ENCODE peak calls at places on chromosome 16, in nine cellular contexts. D is A549, N is K562, P is GM23338, Q is SK-N-SH, G is HCT116, O is HL-60, Z is GM12878, J is HepG2. H is an unnamed sample.

GRCh38 chr16:89316701-89317100 is 99.2 kb downstream of the ZNF778 start:
- DNase-seq in D (no peak), N (no peak), P (no peak), Q (no peak), G (no peak), O (no peak), Z (no peak), J (no peak), H (no peak)

GRCh38 chr16:55389426-55390073 is 65.5 kb downstream of the IRX6 start:
- DNase-seq in D (no peak), N (no peak), P (no peak), Q (no peak), G (no peak), O (no peak), Z (no peak), J (no peak), H (no peak)

GRCh38 chr16:88747588-88748301 is 37.3 kb downstream of the PIEZO1 start:
- DNase-seq in D (peak), N (peak), P (peak), Q (no peak), G (peak), O (peak), Z (no peak), J (peak), H (no peak)

GRCh38 chr16:81551141-81551808 is 106.7 kb downstream of the CMIP start:
- DNase-seq in D (no peak), N (peak), P (no peak), Q (peak), G (no peak), O (peak), Z (peak), J (no peak), H (no peak)

GRCh38 chr16:81505011-81505660 is 60.5 kb downstream of the CMIP start:
- DNase-seq in D (peak), N (peak), P (peak), Q (peak), G (peak), O (no peak), Z (peak), J (no peak), H (no peak)

GRCh38 chr16:3876695-3877094 is 3.8 kb downstream of the CREBBP start:
- DNase-seq in D (no peak), N (no peak), P (no peak), Q (no peak), G (no peak), O (no peak), Z (no peak), J (no peak), H (no peak)

GRCh38 chr16:3413730-3414379 is 12.8 kb downstream of the ZNF174 start:
- DNase-seq in D (no peak), N (no peak), P (peak), Q (no peak), G (no peak), O (no peak), Z (no peak), J (no peak), H (no peak)

GRCh38 chr16:53414381-53414780 is 19.9 kb upstream of the RBL2 start:
- DNase-seq in D (no peak), N (no peak), P (no peak), Q (no peak), G (no peak), O (no peak), Z (no peak), J (no peak), H (no peak)

GRCh38 chr16:74991593-74992403 is 6.9 kb upstream of the WDR59 start:
- DNase-seq in D (no peak), N (peak), P (no peak), Q (peak), G (no peak), O (no peak), Z (no peak), J (peak), H (no peak)

GRCh38 chr16:23903001-23903414 is 67.2 kb downstream of the PRKCB start:
- DNase-seq in D (peak), N (peak), P (no peak), Q (no peak), G (no peak), O (peak), Z (no peak), J (no peak), H (no peak)

GRCh38 chr16:24178496-24178895 is 77.6 kb upstream of the CACNG3 start:
- DNase-seq in D (no peak), N (peak), P (peak), Q (no peak), G (no peak), O (no peak), Z (no peak), J (no peak), H (no peak)

GRCh38 chr16:19114359-19115147 is 789 bp downstream of the ITPRIPL2 start:
- DNase-seq in D (peak), N (no peak), P (peak), Q (peak), G (no peak), O (no peak), Z (no peak), J (no peak), H (no peak)

GRCh38 chr16:85401370-85401916 is 211.7 kb upstream of the GSE1 start:
- DNase-seq in D (no peak), N (no peak), P (no peak), Q (no peak), G (no peak), O (no peak), Z (no peak), J (no peak), H (no peak)

GRCh38 chr16:51376080-51376479 is 225.0 kb upstream of the SALL1 start:
- DNase-seq in D (peak), N (no peak), P (no peak), Q (no peak), G (no peak), O (no peak), Z (no peak), J (no peak), H (no peak)

GRCh38 chr16:3349175-3349574 is 6.5 kb upstream of the OR2C1 start:
- DNase-seq in D (no peak), N (no peak), P (no peak), Q (peak), G (no peak), O (no peak), Z (no peak), J (no peak), H (no peak)

GRCh38 chr16:69404275-69404805 is 18.5 kb upstream of the TERF2 start:
- DNase-seq in D (peak), N (peak), P (peak), Q (no peak), G (peak), O (no peak), Z (no peak), J (peak), H (no peak)

GRCh38 chr16:69105501-69106361 is at the start of gene HAS3:
- DNase-seq in D (peak), N (peak), P (peak), Q (peak), G (peak), O (peak), Z (no peak), J (peak), H (peak)

GRCh38 chr16:89026121-89026612 is 49.2 kb upstream of the CBFA2T3 start:
- DNase-seq in D (no peak), N (peak), P (no peak), Q (no peak), G (peak), O (no peak), Z (peak), J (no peak), H (peak)

GRCh38 chr16:88649924-88650748 is 717 bp downstream of the CYBA start:
- DNase-seq in D (no peak), N (peak), P (peak), Q (peak), G (no peak), O (no peak), Z (no peak), J (peak), H (no peak)

GRCh38 chr16:65904361-65904760 is 462.1 kb upstream of the CDH5 start:
- DNase-seq in D (no peak), N (no peak), P (no peak), Q (no peak), G (no peak), O (no peak), Z (no peak), J (no peak), H (no peak)

GRCh38 chr16:9429946-9430345 is 338.5 kb downstream of the HAPSTR1 start:
- DNase-seq in D (no peak), N (no peak), P (no peak), Q (no peak), G (no peak), O (no peak), Z (no peak), J (no peak), H (no peak)

GRCh38 chr16:10740845-10741208 is 2.8 kb upstream of the NUBP1 start:
- DNase-seq in D (no peak), N (no peak), P (no peak), Q (no peak), G (no peak), O (no peak), Z (no peak), J (no peak), H (no peak)

GRCh38 chr16:30740364-30741251 is 7.6 kb upstream of the PHKG2 start:
- DNase-seq in D (peak), N (peak), P (peak), Q (no peak), G (peak), O (no peak), Z (no peak), J (no peak), H (no peak)

GRCh38 chr16:84806256-84806889 is 13.4 kb upstream of the CRISPLD2 start:
- DNase-seq in D (peak), N (peak), P (no peak), Q (peak), G (no peak), O (peak), Z (peak), J (no peak), H (peak)

GRCh38 chr16:87012954-87013938 is 303.9 kb downstream of the C16orf95 start:
- DNase-seq in D (no peak), N (no peak), P (peak), Q (peak), G (no peak), O (no peak), Z (no peak), J (no peak), H (no peak)

GRCh38 chr16:87267566-87267965 is 49.6 kb downstream of the C16orf95 start:
- DNase-seq in D (no peak), N (no peak), P (no peak), Q (no peak), G (no peak), O (no peak), Z (no peak), J (no peak), H (no peak)

GRCh38 chr16:5903797-5904196 is 806.2 kb upstream of the EEF2KMT start:
- DNase-seq in D (no peak), N (no peak), P (no peak), Q (peak), G (no peak), O (no peak), Z (no peak), J (no peak), H (no peak)

GRCh38 chr16:5900046-5900445 is 802.5 kb upstream of the EEF2KMT start:
- DNase-seq in D (no peak), N (no peak), P (no peak), Q (no peak), G (no peak), O (no peak), Z (no peak), J (no peak), H (no peak)

GRCh38 chr16:5906351-5906750 is 808.8 kb upstream of the EEF2KMT start:
- DNase-seq in D (no peak), N (no peak), P (no peak), Q (no peak), G (no peak), O (no peak), Z (no peak), J (no peak), H (no peak)

GRCh38 chr16:5905935-5906334 is 808.3 kb upstream of the EEF2KMT start:
- DNase-seq in D (no peak), N (no peak), P (no peak), Q (no peak), G (no peak), O (no peak), Z (no peak), J (no peak), H (no peak)

GRCh38 chr16:5903153-5903552 is 805.6 kb upstream of the EEF2KMT start:
- DNase-seq in D (no peak), N (no peak), P (no peak), Q (no peak), G (no peak), O (no peak), Z (no peak), J (no peak), H (no peak)
- TF ChIP-seq REST in D (no peak), N (no peak), P (no peak), Q (no peak), G (no peak), O (no peak), Z (no peak), J (no peak), H (no peak)

GRCh38 chr16:57283214-57283955 is 1.1 kb downstream of the PLLP start:
- DNase-seq in D (no peak), N (no peak), P (peak), Q (no peak), G (no peak), O (no peak), Z (no peak), J (no peak), H (no peak)
- H3K4me3 ChIP-seq in D (no peak), N (no peak), P (peak), Q (no peak), G (no peak), O (no peak), Z (no peak), J (peak), H (no peak)

DNA sequence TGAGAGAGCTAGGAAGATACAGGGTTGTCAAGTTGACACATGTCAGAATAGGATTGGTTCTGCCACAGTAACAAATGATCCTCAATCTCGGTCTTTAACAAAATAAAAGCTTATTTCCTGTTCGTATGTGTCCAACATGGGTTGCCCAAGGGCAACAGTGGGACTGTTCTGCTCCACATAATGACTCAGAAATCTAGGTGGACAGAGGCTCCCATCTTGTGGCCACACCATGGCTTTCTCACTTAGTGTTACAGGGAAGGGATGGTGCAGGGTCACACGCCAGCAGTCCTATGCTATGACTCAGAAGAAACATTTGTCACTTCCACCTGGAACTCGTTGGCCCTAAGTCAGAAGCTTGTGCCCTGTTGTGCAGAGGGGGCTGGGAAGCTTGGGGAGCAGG is 364.9 kb downstream of the SNX29 start:
- DNase-seq in D (peak), N (no peak), P (no peak), Q (no peak), G (peak), O (no peak), Z (no peak), J (peak), H (peak)
- TF ChIP-seq CTCF in D (no peak), N (no peak), P (no peak), Q (no peak), G (no peak), O (no peak), Z (no peak), J (peak), H (no peak)

GRCh38 chr16:47475786-47476185 is 14.7 kb downstream of the PHKB start:
- DNase-seq in D (peak), N (no peak), P (no peak), Q (no peak), G (no peak), O (no peak), Z (no peak), J (peak), H (no peak)

GRCh38 chr16:47473794-47474193 is 12.7 kb downstream of the PHKB start:
- DNase-seq in D (no peak), N (no peak), P (no peak), Q (no peak), G (no peak), O (no peak), Z (no peak), J (no peak), H (no peak)

GRCh38 chr16:47481698-47482374 is 20.7 kb downstream of the PHKB start:
- DNase-seq in D (no peak), N (no peak), P (no peak), Q (no peak), G (no peak), O (no peak), Z (no peak), J (no peak), H (no peak)

GRCh38 chr16:47480410-47480809 is 19.3 kb downstream of the PHKB start:
- DNase-seq in D (no peak), N (no peak), P (no peak), Q (no peak), G (no peak), O (no peak), Z (no peak), J (no peak), H (no peak)

GRCh38 chr16:47477680-47478079 is 16.5 kb downstream of the PHKB start:
- DNase-seq in D (no peak), N (no peak), P (no peak), Q (no peak), G (no peak), O (no peak), Z (no peak), J (no peak), H (no peak)
- TF ChIP-seq REST in D (no peak), N (no peak), P (no peak), Q (no peak), G (no peak), O (no peak), Z (no peak), J (no peak), H (no peak)

GRCh38 chr16:683396-684066 is 603 bp downstream of the JMJD8 start:
- DNase-seq in D (peak), N (no peak), P (no peak), Q (no peak), G (no peak), O (no peak), Z (no peak), J (no peak), H (no peak)
- H3K4me3 ChIP-seq in D (peak), N (peak), P (peak), Q (peak), G (peak), O (peak), Z (peak), J (no peak), H (peak)

GRCh38 chr16:67399749-67400704 is 6.7 kb upstream of the TPPP3 start:
- DNase-seq in D (no peak), N (no peak), P (no peak), Q (peak), G (no peak), O (no peak), Z (no peak), J (no peak), H (no peak)
- TF ChIP-seq CTCF in D (no peak), N (no peak), P (no peak), Q (no peak), G (no peak), O (no peak), Z (no peak), J (no peak), H (peak)

DNA sequence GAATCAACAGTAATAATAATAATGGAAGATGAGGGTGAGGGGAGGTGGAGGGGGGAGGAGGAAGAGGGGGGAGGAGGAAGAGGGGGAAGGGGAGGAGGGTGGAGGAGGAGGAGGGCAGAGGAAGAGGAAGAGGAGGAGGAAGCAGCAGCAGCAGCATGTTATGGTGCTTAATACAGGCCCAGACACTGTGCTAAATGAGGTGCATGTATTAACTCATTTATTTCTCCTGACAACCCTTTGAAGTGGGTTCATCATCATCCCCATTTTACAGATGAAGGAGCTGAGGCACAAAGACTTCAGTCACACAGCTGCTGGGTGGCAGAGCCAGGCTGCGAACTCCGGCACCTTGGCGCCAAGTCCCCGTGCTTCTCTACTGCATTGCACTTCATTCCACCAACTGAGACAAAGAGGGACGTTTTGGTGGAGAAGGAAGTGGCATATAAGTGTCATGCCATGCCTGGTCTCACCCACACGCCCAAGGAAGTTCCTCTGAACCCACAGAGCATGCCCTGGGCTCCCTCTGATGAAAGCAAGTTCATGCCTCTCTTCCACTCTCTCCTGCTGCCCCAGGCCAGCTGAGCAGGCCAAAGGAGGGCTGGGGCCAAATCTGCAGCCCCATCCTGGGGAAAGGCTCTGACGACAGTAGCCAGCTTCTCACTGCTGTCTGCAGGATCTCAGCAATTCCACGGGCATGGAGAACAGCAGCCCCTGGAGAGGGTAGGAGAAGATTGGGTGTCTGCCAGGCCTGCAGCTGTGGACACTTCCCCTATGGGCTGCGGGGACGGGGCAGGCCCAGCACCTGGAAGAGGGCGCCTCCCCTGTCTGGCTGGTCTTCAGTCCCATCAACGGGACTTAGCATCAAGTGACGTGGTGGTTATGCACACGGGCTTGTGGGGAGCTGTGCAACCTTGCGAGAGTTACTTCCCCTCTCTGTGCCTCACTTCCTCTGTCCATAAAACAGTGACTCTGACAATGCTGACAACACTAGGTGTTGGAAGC is 21.8 kb downstream of the XYLT1 start:
- DNase-seq in D (no peak), N (no peak), P (no peak), Q (peak), G (no peak), O (peak), Z (no peak), J (no peak), H (no peak)
- TF ChIP-seq REST in D (no peak), N (no peak), P (no peak), Q (no peak), G (no peak), O (no peak), Z (no peak), J (no peak), H (no peak)